ENCODE peak calls at places on chromosomes 4 and X, in seven cellular contexts. H is fibroblast of villous mesenchyme, J is fibroblast of lung, K is HFF-Myc, R is GM23338, X is stomach, C is neural crest cell. T is an unnamed sample.

GRCh38 chr4:64465263-64465662 is 56.0 kb upstream of the TECRL start:
- DNase-seq in K (no peak), J (no peak), X (no peak), H (no peak), C (no peak), R (no peak), T (no peak)

GRCh38 chrX:150036181-150036580 is 97.9 kb upstream of the EOLA2 start:
- DNase-seq in R (no peak), K (peak; percentile 55), C (no peak), J (peak; percentile 65), X (no peak), H (peak; percentile 25), T (no peak)

GRCh38 chrX:23662187-23662586 is 5.1 kb upstream of the PRDX4 start:
- DNase-seq in X (no peak), C (no peak), J (no peak), K (no peak), H (peak; percentile 7), R (no peak), T (no peak)

GRCh38 chrX:136251042-136251991 is at the start of gene MAP7D3:
- DNase-seq in C (peak; percentile 30), J (peak; percentile 35), H (peak; percentile 48), K (no peak), X (peak; percentile 60), R (peak; percentile 78), T (peak; percentile 87)

GRCh38 chrX:72201836-72202536 is 20.4 kb downstream of the PIN4 start:
- DNase-seq in X (no peak), H (peak; percentile 61), R (no peak), J (peak; percentile 90), C (no peak), K (peak; percentile 48), T (no peak)

GRCh38 chr4:140300271-140300970 is 73.0 kb upstream of the SCOC start:
- DNase-seq in H (peak; percentile 46), R (no peak), C (no peak), X (no peak), J (peak; percentile 72), K (no peak), T (no peak)

GRCh38 chr4:100428051-100428450 is 89.8 kb downstream of the EMCN start:
- DNase-seq in X (no peak), C (no peak), H (peak; percentile 79), R (no peak), J (peak; percentile 85), K (peak; percentile 54), T (no peak)

GRCh38 chr4:7524064-7524682 is 89.4 kb upstream of the PSAPL1 start:
- DNase-seq in C (no peak), H (peak; percentile 7), K (no peak), X (no peak), R (no peak), J (no peak), T (no peak)

GRCh38 chr4:54998991-54999390 is 126.4 kb downstream of the KDR start:
- DNase-seq in H (peak; percentile 36), X (no peak), J (peak; percentile 12), C (no peak), K (no peak), R (peak; percentile 68), T (no peak)

GRCh38 chr4:159298502-159298901 is 195.6 kb downstream of the RAPGEF2 start:
- DNase-seq in X (no peak), K (no peak), C (no peak), H (peak; percentile 46), J (peak; percentile 91), R (no peak), T (no peak)

GRCh38 chrX:10755477-10756334 is 135.3 kb upstream of the MID1 start:
- DNase-seq in H (peak; percentile 43), K (peak; percentile 26), X (no peak), R (peak; percentile 89), C (no peak), J (peak; percentile 91), T (no peak)

GRCh38 chr4:7904108-7904516 is 35.5 kb downstream of the AFAP1 start:
- DNase-seq in R (no peak), C (peak; percentile 32), J (peak; percentile 97), H (peak; percentile 46), K (no peak), X (no peak), T (no peak)

GRCh38 chrX:44431206-44431605 is 87.7 kb upstream of the EFHC2 start:
- DNase-seq in R (no peak), C (no peak), K (no peak), J (peak; percentile 53), X (no peak), H (peak; percentile 3), T (no peak)

GRCh38 chr4:142405021-142405991 is 440.8 kb downstream of the INPP4B start:
- DNase-seq in C (peak; percentile 6), R (peak; percentile 19), H (peak; percentile 75), K (peak; percentile 74), X (peak; percentile 38), J (peak; percentile 81), T (no peak)

DNA sequence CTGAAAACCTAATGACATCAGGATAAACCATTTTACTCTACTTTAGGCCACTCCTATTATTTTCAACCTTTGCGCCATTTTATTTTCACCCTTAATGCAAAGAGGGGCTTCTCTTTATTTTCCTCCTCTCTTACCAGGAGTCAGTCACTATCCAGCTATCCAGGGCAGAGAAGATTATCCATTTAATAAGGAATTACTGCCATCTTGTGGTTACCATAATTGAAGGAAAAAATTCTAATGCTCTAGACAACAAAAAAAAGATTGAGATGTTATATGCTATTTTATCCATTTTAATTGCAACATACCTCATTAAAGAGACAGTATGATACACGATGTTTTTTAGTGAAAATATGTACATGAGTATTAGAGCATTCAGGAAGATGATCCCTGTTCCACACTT is 514.5 kb upstream of the FAM241A start:
- DNase-seq in X (no peak), C (no peak), H (peak; percentile 51), J (peak; percentile 30), K (no peak), R (peak; percentile 56), T (no peak)
- TF ChIP-seq CTCF in X (no peak), C (peak; percentile 72), H (peak; percentile 44), J (peak; percentile 28), K (peak; percentile 25), R (no peak), T (peak; percentile 10)

GRCh38 chr4:5460106-5460801 is 248.1 kb downstream of the EVC2 start:
- DNase-seq in K (no peak), R (peak; percentile 71), J (peak; percentile 25), X (no peak), C (peak; percentile 49), H (peak; percentile 32), T (peak; percentile 35)
- TF ChIP-seq CTCF in K (peak; percentile 69), R (peak; percentile 86), J (peak; percentile 51), X (no peak), C (peak; percentile 68), H (peak; percentile 67), T (peak; percentile 28)

GRCh38 chr4:26858947-26859401 is 1.7 kb upstream of the STIM2 start:
- DNase-seq in X (no peak), H (no peak), C (no peak), K (no peak), J (peak; percentile 32), R (no peak), T (no peak)

GRCh38 chr4:26856906-26857277 is 3.7 kb upstream of the STIM2 start:
- DNase-seq in J (no peak), C (no peak), K (no peak), X (no peak), R (no peak), H (no peak), T (no peak)

GRCh38 chr4:26859762-26860156 is 882 bp upstream of the STIM2 start:
- DNase-seq in R (peak; percentile 31), X (no peak), K (no peak), C (no peak), H (no peak), J (no peak), T (no peak)

GRCh38 chr4:26858035-26858918 is 2.4 kb upstream of the STIM2 start:
- DNase-seq in C (no peak), H (no peak), R (no peak), J (no peak), X (no peak), K (no peak), T (no peak)

DNA sequence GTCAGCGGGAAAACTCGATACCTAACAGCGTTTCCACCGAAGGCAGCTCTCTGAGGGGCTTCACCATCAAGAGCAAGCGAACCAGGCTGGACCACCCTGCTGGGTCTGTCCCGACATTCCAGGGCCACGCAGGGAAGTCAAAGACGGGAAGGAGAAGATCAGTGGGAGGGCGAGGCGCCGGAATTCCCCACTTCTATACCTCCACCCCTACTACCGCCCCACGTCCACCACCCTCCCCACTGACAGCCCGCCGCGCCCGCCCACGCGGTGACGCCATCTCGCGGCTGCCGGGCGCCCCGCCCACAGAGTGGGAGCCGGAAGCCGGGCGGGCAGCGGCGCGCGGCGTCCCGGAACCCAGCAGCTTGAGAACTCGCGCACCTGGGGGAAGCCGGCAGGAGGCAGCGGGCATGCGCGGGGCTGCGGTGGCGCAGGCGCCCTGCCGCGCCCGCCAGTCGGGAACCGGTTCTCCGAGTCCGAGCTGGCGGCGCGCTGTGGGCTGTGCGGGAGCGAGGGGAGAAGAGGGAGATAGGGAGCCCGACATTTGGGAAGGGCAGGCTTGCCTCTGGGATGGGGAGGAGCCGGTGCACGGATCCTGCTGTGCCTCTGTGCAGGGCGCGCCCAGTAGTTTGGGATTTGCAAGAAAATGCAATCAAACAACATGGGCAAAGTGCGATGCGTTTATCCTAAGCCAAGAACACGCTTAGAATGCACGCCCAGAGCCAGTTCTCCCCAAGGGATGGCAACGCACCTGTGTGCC is 3.2 kb upstream of the STIM2 start:
- DNase-seq in X (peak; percentile 94), H (peak; percentile 77), K (no peak), J (peak; percentile 85), C (peak; percentile 64), R (peak; percentile 90), T (peak; percentile 92)
- TF ChIP-seq CTCF in X (no peak), H (no peak), K (no peak), J (no peak), C (no peak), R (no peak), T (peak; percentile 3)

GRCh38 chrX:132491191-132491590 is 2.4 kb upstream of the MBNL3 start:
- DNase-seq in R (peak; percentile 23), X (no peak), H (no peak), J (no peak), K (no peak), C (no peak), T (no peak)
- TF ChIP-seq CTCF in R (no peak), X (no peak), H (no peak), J (no peak), K (no peak), C (peak; percentile 33), T (no peak)

GRCh38 chr4:149690726-149691125 is 124.9 kb downstream of the IQCM start:
- DNase-seq in X (no peak), J (no peak), R (peak; percentile 52), K (no peak), H (no peak), C (no peak), T (no peak)
- TF ChIP-seq CTCF in X (no peak), J (peak; percentile 19), R (peak; percentile 55), K (peak; percentile 29), H (peak; percentile 15), C (peak; percentile 22), T (no peak)

T was measured in GM10248.